ENCODE peak calls at places on chromosomes 3 and 15, in ten cellular contexts. N is adrenal gland, V is GM12878, P is A549, K is stomach, D is esophagus squamous epithelium, O is body of pancreas, A is tibial nerve, W is K562, F is H1. L is an unnamed sample.

GRCh38 chr15:63870403-63871209 is 36.9 kb upstream of the HERC1 start:
- DNase-seq in P (peak; percentile 51), V (no peak), N (peak; percentile 61), K (peak; percentile 29), O (no peak), A (no peak), W (peak; percentile 70), D (no peak), F (peak; percentile 9), L (no peak)

GRCh38 chr3:82133070-82133606 is 371.7 kb upstream of the GBE1 start:
- DNase-seq in A (peak; percentile 27), F (peak; percentile 15), P (peak; percentile 65), O (peak; percentile 76), W (peak; percentile 37), D (no peak), V (peak; percentile 17), N (peak; percentile 69), K (peak; percentile 67), L (peak; percentile 28)

GRCh38 chr15:38883987-38884386 is 319.4 kb upstream of the RASGRP1 start:
- DNase-seq in O (no peak), P (no peak), N (no peak), W (no peak), V (no peak), F (no peak), D (no peak), A (no peak), K (no peak), L (no peak)

GRCh38 chr3:176906046-176906905 is 291.0 kb downstream of the TBL1XR1 start:
- DNase-seq in W (no peak), N (peak; percentile 47), K (no peak), D (no peak), O (peak; percentile 25), V (no peak), P (peak; percentile 10), F (no peak), A (peak; percentile 8), L (no peak)

GRCh38 chr3:160169139-160169830 is 55.9 kb upstream of the C3orf80 start:
- DNase-seq in P (peak; percentile 28), W (no peak), F (no peak), V (no peak), O (no peak), A (no peak), K (no peak), N (no peak), D (no peak), L (no peak)

GRCh38 chr3:169811606-169812123 is 1.0 kb upstream of the LRRIQ4 start:
- DNase-seq in W (no peak), V (no peak), A (peak; percentile 17), D (no peak), P (no peak), O (no peak), N (no peak), K (no peak), F (no peak), L (no peak)

GRCh38 chr15:90227336-90227735 is 6.4 kb downstream of the CIB1 start:
- DNase-seq in V (no peak), W (no peak), F (no peak), A (no peak), O (no peak), D (no peak), P (no peak), K (no peak), N (no peak), L (no peak)

GRCh38 chr3:160686955-160687535 is 10.1 kb downstream of the ARL14 start:
- DNase-seq in O (no peak), A (no peak), N (no peak), D (no peak), K (no peak), P (peak; percentile 22), W (peak; percentile 15), V (no peak), F (no peak), L (no peak)

DNA sequence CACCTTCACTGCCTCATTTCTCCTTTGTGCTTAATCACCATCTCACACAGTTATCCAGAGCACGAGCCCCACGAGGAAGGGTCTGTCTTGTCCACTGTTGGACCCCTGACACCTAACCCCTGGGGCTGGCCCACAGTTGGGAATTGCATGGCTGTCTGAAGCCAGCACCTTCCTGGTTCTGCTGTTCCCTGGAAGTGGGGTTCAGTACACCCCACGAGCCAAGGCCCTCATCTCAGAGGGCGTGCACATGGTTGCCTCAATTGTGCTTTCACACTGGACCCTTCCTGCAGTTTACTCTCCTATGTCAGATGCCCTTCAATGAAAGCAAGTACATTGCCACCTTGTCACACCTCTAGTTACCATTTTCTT is 30.7 kb downstream of the BTD start:
- DNase-seq in F (no peak), N (no peak), W (no peak), O (no peak), A (no peak), D (no peak), V (no peak), P (no peak), K (no peak), L (no peak)
- H3K4me1 ChIP-seq in F (peaks cover 19% of the 10 kb centered on the region), N (peaks cover 34% of the 10 kb centered on the region), W (peaks cover 12% of the 10 kb centered on the region), O (peaks cover 32% of the 10 kb centered on the region), A (peaks cover 41% of the 10 kb centered on the region), D (peaks cover 38% of the 10 kb centered on the region), V (peaks cover 23% of the 10 kb centered on the region), P (peaks cover 75% of the 10 kb centered on the region), K (peaks cover 62% of the 10 kb centered on the region), L (no peaks in the 10 kb centered on the region)

GRCh38 chr3:170914212-170914611 is 5.8 kb upstream of the EIF5A2 start:
- DNase-seq in O (no peak), K (no peak), W (no peak), D (no peak), F (no peak), N (no peak), V (no peak), P (no peak), A (no peak), L (no peak)
- H3K27ac ChIP-seq in O (no peak overlapping the region), K (no peak overlapping the region), W (no peak overlapping the region), D (no peak overlapping the region), F (no peak overlapping the region), N (no peak overlapping the region), V (no peak overlapping the region), P (no peak overlapping the region), A (no peak overlapping the region), L (no peak overlapping the region)

GRCh38 chr3:4986175-4986610 is 7.0 kb downstream of the BHLHE40 start:
- DNase-seq in O (peak; percentile 36), V (no peak), A (no peak), F (no peak), K (no peak), D (no peak), P (no peak), W (no peak), N (no peak), L (no peak)

GRCh38 chr3:4986611-4987373 is 7.6 kb downstream of the BHLHE40 start:
- DNase-seq in N (peak; percentile 99), W (peak; percentile 61), V (no peak), F (peak; percentile 85), D (peak; percentile 73), O (peak; percentile 99), P (peak; percentile 100), A (peak; percentile 88), K (peak; percentile 98), L (peak; percentile 98)

GRCh38 chr3:4984511-4984864 is 5.3 kb downstream of the BHLHE40 start:
- DNase-seq in V (no peak), N (peak; percentile 24), P (peak; percentile 58), K (no peak), D (no peak), W (no peak), O (no peak), F (no peak), A (no peak), L (no peak)

GRCh38 chr3:4983739-4984510 is 4.7 kb downstream of the BHLHE40 start:
- DNase-seq in P (peak; percentile 75), N (peak; percentile 46), W (peak; percentile 54), A (peak; percentile 52), O (peak; percentile 53), D (peak; percentile 62), K (peak; percentile 61), V (peak; percentile 95), F (no peak), L (no peak)

DNA sequence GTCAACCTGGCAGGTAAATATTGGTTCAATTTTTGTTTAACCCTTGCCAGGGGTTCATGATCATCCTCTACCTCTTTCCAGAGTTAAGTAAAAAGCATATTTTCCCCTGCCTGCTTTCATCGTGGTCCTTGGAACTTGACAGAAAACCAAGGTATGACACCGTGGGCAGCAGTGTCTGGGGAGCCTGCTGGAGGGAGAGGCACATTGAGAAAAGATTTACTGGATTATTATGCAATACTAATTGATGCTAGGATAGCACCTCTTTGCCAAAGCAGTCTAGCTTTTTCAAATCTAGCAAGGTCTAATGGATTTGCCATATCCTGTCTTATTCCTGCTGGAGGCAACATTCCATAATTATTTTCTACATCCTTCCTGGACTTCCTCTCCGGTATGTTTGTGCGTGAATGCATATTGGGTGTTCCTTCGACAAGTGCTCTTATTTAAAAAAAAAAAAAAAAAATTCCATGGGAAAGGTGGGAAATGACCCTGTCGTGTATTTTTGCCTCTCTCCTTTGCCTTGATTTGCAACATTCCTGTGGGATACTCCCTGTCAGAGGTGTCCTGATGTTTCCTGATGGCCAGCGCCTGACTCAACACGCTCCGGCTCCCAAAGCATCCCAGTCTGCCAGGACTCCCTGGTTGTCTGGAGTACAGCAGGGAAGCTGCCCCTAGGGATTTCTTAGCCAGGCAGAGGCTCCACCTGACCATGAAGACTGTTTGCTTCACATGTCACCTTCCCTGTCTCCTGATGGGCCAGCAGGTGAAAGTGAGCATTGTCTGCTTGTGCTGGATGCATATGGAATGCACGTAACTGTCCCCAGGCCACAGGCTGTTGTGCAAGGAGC is 6.3 kb downstream of the BHLHE40 start:
- DNase-seq in A (peak; percentile 24), W (no peak), K (no peak), V (no peak), O (peak; percentile 36), P (peak; percentile 92), D (no peak), N (peak; percentile 72), F (no peak), L (peak; percentile 90)
- TF ChIP-seq POLR2A in A (no peak), W (peak; percentile 67), K (no peak), V (peak; percentile 69), O (no peak), P (peak; percentile 22), D (peak; percentile 6), N (no peak), F (no peak), L (no peak)

GRCh38 chr3:11602886-11603285 is 40.8 kb downstream of the VGLL4 start:
- DNase-seq in N (no peak), P (no peak), O (no peak), W (no peak), V (no peak), D (no peak), A (no peak), K (no peak), F (no peak), L (no peak)

GRCh38 chr3:11603628-11604027 is 40.1 kb downstream of the VGLL4 start:
- DNase-seq in A (peak; percentile 73), V (no peak), W (no peak), F (no peak), P (peak; percentile 25), O (no peak), N (no peak), D (no peak), K (no peak), L (no peak)

GRCh38 chr3:11602441-11602840 is 41.3 kb downstream of the VGLL4 start:
- DNase-seq in K (no peak), F (no peak), V (no peak), A (no peak), W (no peak), P (no peak), O (no peak), N (no peak), D (no peak), L (no peak)

GRCh38 chr3:11605398-11605797 is 38.3 kb downstream of the VGLL4 start:
- DNase-seq in P (no peak), K (no peak), V (no peak), N (no peak), F (no peak), D (no peak), W (no peak), O (no peak), A (no peak), L (no peak)

GRCh38 chr3:11604139-11604895 is 39.4 kb downstream of the VGLL4 start:
- DNase-seq in N (no peak), F (no peak), W (peak; percentile 62), O (no peak), D (no peak), A (no peak), P (no peak), V (no peak), K (no peak), L (no peak)
- H3K4me1 ChIP-seq in N (peaks cover 37% of the 10 kb centered on the region), F (peaks cover 21% of the 10 kb centered on the region), W (peaks cover 13% of the 10 kb centered on the region), O (peaks cover 53% of the 10 kb centered on the region), D (peaks cover 52% of the 10 kb centered on the region), A (peaks cover 79% of the 10 kb centered on the region), P (peaks cover 46% of the 10 kb centered on the region), V (peaks cover 14% of the 10 kb centered on the region), K (peaks cover 80% of the 10 kb centered on the region), L (peaks cover 7% of the 10 kb centered on the region)

L was measured in breast epithelium.